ENCODE peak calls at places on chromosomes 7 and 10, in eight cellular contexts. One of them, this sample, is unnamed.

GRCh38 chr7:80370587-80370986 is 141.3 kb downstream of the GNAT3 start:
- DNase-seq in EL: no peak
- DNase-seq in H7: no peak
- DNase-seq in A549: no peak
- DNase-seq in mesendoderm: no peak
- DNase-seq in nephron progenitor cell: no peak
- DNase-seq in hippocampal formation: no peak
- DNase-seq in KG1: no peak
- DNase-seq in this sample: no peak

GRCh38 chr10:47059606-47060311 is 148.5 kb downstream of the PTPN20 start:
- DNase-seq in A549: no peak
- DNase-seq in hippocampal formation: no peak
- DNase-seq in H7: no peak
- DNase-seq in EL: no peak
- DNase-seq in KG1: no peak
- DNase-seq in nephron progenitor cell: no peak
- DNase-seq in mesendoderm: no peak
- DNase-seq in this sample: no peak

GRCh38 chr10:132691711-132692153 is 94.2 kb downstream of the NKX6-2 start:
- DNase-seq in KG1: no peak
- DNase-seq in hippocampal formation: no peak
- DNase-seq in nephron progenitor cell: no peak
- DNase-seq in mesendoderm: no peak
- DNase-seq in A549: no peak
- DNase-seq in H7: peak
- DNase-seq in EL: no peak
- DNase-seq in this sample: no peak

GRCh38 chr10:70232155-70232858 is 922 bp downstream of the PPA1 start:
- DNase-seq in A549: peak
- DNase-seq in KG1: peak
- DNase-seq in hippocampal formation: no peak
- DNase-seq in EL: peak
- DNase-seq in mesendoderm: peak
- DNase-seq in nephron progenitor cell: peak
- DNase-seq in H7: peak
- DNase-seq in this sample: peak

GRCh38 chr7:117158941-117159705 is 163.7 kb downstream of the WNT2 start:
- DNase-seq in mesendoderm: no peak
- DNase-seq in nephron progenitor cell: no peak
- DNase-seq in H7: no peak
- DNase-seq in EL: no peak
- DNase-seq in A549: no peak
- DNase-seq in KG1: no peak
- DNase-seq in hippocampal formation: no peak
- DNase-seq in this sample: no peak

GRCh38 chr10:129501652-129502436 is 34.8 kb downstream of the MGMT start:
- DNase-seq in hippocampal formation: no peak
- DNase-seq in KG1: no peak
- DNase-seq in nephron progenitor cell: no peak
- DNase-seq in mesendoderm: no peak
- DNase-seq in H7: no peak
- DNase-seq in A549: no peak
- DNase-seq in EL: no peak
- DNase-seq in this sample: no peak

GRCh38 chr10:4775808-4776207 is 50.2 kb upstream of the AKR1E2 start:
- DNase-seq in mesendoderm: no peak
- DNase-seq in EL: peak
- DNase-seq in H7: no peak
- DNase-seq in KG1: no peak
- DNase-seq in nephron progenitor cell: no peak
- DNase-seq in A549: peak
- DNase-seq in hippocampal formation: no peak
- DNase-seq in this sample: no peak

GRCh38 chr7:16883918-16884317 is 2.1 kb upstream of the AGR3 start:
- DNase-seq in KG1: no peak
- DNase-seq in mesendoderm: no peak
- DNase-seq in hippocampal formation: no peak
- DNase-seq in nephron progenitor cell: no peak
- DNase-seq in H7: no peak
- DNase-seq in A549: no peak
- DNase-seq in EL: no peak
- DNase-seq in this sample: no peak

GRCh38 chr7:81482600-81483186 is 287.2 kb downstream of the HGF start:
- DNase-seq in H7: no peak
- DNase-seq in nephron progenitor cell: no peak
- DNase-seq in EL: peak
- DNase-seq in A549: peak
- DNase-seq in KG1: no peak
- DNase-seq in mesendoderm: no peak
- DNase-seq in hippocampal formation: no peak
- DNase-seq in this sample: no peak

GRCh38 chr10:12194752-12195271 is 879 bp downstream of the NUDT5 start:
- DNase-seq in H7: peak
- DNase-seq in EL: peak
- DNase-seq in mesendoderm: peak
- DNase-seq in A549: no peak
- DNase-seq in KG1: no peak
- DNase-seq in nephron progenitor cell: peak
- DNase-seq in hippocampal formation: no peak
- DNase-seq in this sample: no peak

GRCh38 chr7:93551063-93551895 is 23.2 kb downstream of the CALCR start:
- DNase-seq in KG1: peak
- DNase-seq in nephron progenitor cell: no peak
- DNase-seq in EL: peak
- DNase-seq in A549: peak
- DNase-seq in H7: no peak
- DNase-seq in hippocampal formation: no peak
- DNase-seq in mesendoderm: peak
- DNase-seq in this sample: peak

GRCh38 chr7:142646274-142646895 is 102.9 kb upstream of the PRSS1 start:
- DNase-seq in EL: no peak
- DNase-seq in KG1: peak
- DNase-seq in mesendoderm: no peak
- DNase-seq in hippocampal formation: no peak
- DNase-seq in A549: no peak
- DNase-seq in nephron progenitor cell: no peak
- DNase-seq in H7: no peak
- DNase-seq in this sample: no peak

GRCh38 chr10:70730955-70731354 is 54.2 kb downstream of the TBATA start:
- DNase-seq in A549: no peak
- DNase-seq in H7: no peak
- DNase-seq in mesendoderm: no peak
- DNase-seq in EL: no peak
- DNase-seq in KG1: no peak
- DNase-seq in nephron progenitor cell: no peak
- DNase-seq in hippocampal formation: no peak
- DNase-seq in this sample: no peak

GRCh38 chr10:127149613-127150081 is 46.7 kb downstream of the INSYN2A start:
- DNase-seq in mesendoderm: peak
- DNase-seq in KG1: no peak
- DNase-seq in H7: peak
- DNase-seq in A549: no peak
- DNase-seq in nephron progenitor cell: peak
- DNase-seq in EL: peak
- DNase-seq in hippocampal formation: no peak
- DNase-seq in this sample: no peak

This sample was measured in HEK293T.